ENCODE peak calls at places on chromosomes 1 and 21, in four cellular contexts. One of them, this sample, is unnamed.

GRCh38 chr1:69946935-69947334 is 258.4 kb downstream of the LRRC40 start:
- DNase-seq in hepatocyte: no peak
- DNase-seq in fibroblast of lung: no peak
- DNase-seq in right lobe of liver: no peak
- DNase-seq in this sample: no peak

GRCh38 chr1:9066945-9067807 is 2.3 kb downstream of the SLC2A5 start:
- DNase-seq in right lobe of liver: no peak
- DNase-seq in fibroblast of lung: peak
- DNase-seq in hepatocyte: no peak
- DNase-seq in this sample: peak

GRCh38 chr1:116122955-116123757 is 12.0 kb downstream of the MAB21L3 start:
- DNase-seq in hepatocyte: peak
- DNase-seq in right lobe of liver: peak
- DNase-seq in fibroblast of lung: peak
- DNase-seq in this sample: peak

GRCh38 chr1:90067194-90067593 is 72.3 kb downstream of the ZNF326 start:
- DNase-seq in hepatocyte: peak
- DNase-seq in right lobe of liver: no peak
- DNase-seq in fibroblast of lung: no peak
- DNase-seq in this sample: no peak

GRCh38 chr1:1911390-1912041 is 3.5 kb upstream of the CALML6 start:
- DNase-seq in hepatocyte: peak
- DNase-seq in fibroblast of lung: no peak
- DNase-seq in right lobe of liver: no peak
- DNase-seq in this sample: no peak

GRCh38 chr1:111723091-111723806 is 15.9 kb downstream of the INKA2 start:
- DNase-seq in right lobe of liver: no peak
- DNase-seq in fibroblast of lung: no peak
- DNase-seq in hepatocyte: no peak
- DNase-seq in this sample: no peak

GRCh38 chr1:23657659-23658275 is 33.8 kb upstream of the RPL11 start:
- DNase-seq in fibroblast of lung: peak
- DNase-seq in right lobe of liver: no peak
- DNase-seq in hepatocyte: peak
- DNase-seq in this sample: no peak

GRCh38 chr21:26850116-26850643 is 5.0 kb upstream of the ADAMTS1 start:
- DNase-seq in right lobe of liver: no peak
- DNase-seq in fibroblast of lung: peak
- DNase-seq in hepatocyte: peak
- DNase-seq in this sample: no peak

GRCh38 chr1:203839081-203839480 is 22.3 kb upstream of the SNRPE start:
- DNase-seq in hepatocyte: no peak
- DNase-seq in right lobe of liver: no peak
- DNase-seq in fibroblast of lung: peak
- DNase-seq in this sample: peak

GRCh38 chr1:56644064-56644940 is 812 bp upstream of the PRKAA2 start:
- DNase-seq in hepatocyte: peak
- DNase-seq in right lobe of liver: no peak
- DNase-seq in fibroblast of lung: peak
- DNase-seq in this sample: peak

GRCh38 chr1:109805486-109806180 is 41.9 kb upstream of the EPS8L3 start:
- DNase-seq in fibroblast of lung: no peak
- DNase-seq in hepatocyte: no peak
- DNase-seq in right lobe of liver: peak
- DNase-seq in this sample: no peak

GRCh38 chr1:172938676-172939075 is 112.1 kb downstream of the TNFSF18 start:
- DNase-seq in hepatocyte: no peak
- DNase-seq in right lobe of liver: no peak
- DNase-seq in fibroblast of lung: peak
- DNase-seq in this sample: no peak

GRCh38 chr1:204782118-204782700 is 88.5 kb upstream of the NFASC start:
- DNase-seq in right lobe of liver: no peak
- DNase-seq in fibroblast of lung: no peak
- DNase-seq in hepatocyte: no peak
- DNase-seq in this sample: no peak

GRCh38 chr1:154014154-154014910 is 23.8 kb downstream of the RPS27 start:
- DNase-seq in fibroblast of lung: peak
- DNase-seq in right lobe of liver: no peak
- DNase-seq in hepatocyte: no peak
- DNase-seq in this sample: peak

GRCh38 chr1:209835782-209836298 is 8.1 kb downstream of the UTP25 start:
- DNase-seq in fibroblast of lung: peak
- DNase-seq in hepatocyte: no peak
- DNase-seq in right lobe of liver: no peak
- DNase-seq in this sample: peak

GRCh38 chr1:157540852-157541251 is 11.5 kb downstream of the FCRL5 start:
- DNase-seq in fibroblast of lung: no peak
- DNase-seq in right lobe of liver: no peak
- DNase-seq in hepatocyte: no peak
- DNase-seq in this sample: no peak

GRCh38 chr1:157539568-157539967 is 12.7 kb downstream of the FCRL5 start:
- DNase-seq in hepatocyte: no peak
- DNase-seq in fibroblast of lung: no peak
- DNase-seq in right lobe of liver: no peak
- DNase-seq in this sample: no peak

GRCh38 chr1:157540160-157540748 is 12.1 kb downstream of the FCRL5 start:
- DNase-seq in hepatocyte: no peak
- DNase-seq in right lobe of liver: no peak
- DNase-seq in fibroblast of lung: no peak
- DNase-seq in this sample: no peak

DNA sequence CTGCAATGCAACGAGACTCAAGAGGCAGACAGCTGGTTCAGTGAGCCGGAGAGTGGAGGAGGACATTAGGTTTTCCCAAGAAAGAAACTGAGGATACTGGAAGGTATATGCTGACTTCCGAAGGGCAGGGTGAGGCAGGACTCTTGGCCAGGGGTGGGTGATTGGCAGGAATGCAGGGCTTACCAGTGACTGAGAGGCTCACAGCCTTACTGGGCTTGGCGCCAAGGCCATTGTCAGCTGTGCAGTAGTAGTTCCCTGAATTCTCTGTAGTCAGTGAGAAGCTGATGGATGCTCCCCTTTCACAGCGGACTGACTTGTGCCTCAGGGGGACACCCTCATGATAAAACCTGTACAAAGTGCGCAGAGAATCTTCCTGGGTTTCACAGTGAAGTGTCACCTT is 9.6 kb downstream of the FCRL5 start:
- DNase-seq in hepatocyte: no peak
- DNase-seq in right lobe of liver: no peak
- DNase-seq in fibroblast of lung: no peak
- DNase-seq in this sample: no peak
- H3K4me3 ChIP-seq in hepatocyte: no peak
- H3K4me3 ChIP-seq in right lobe of liver: no peak
- H3K4me3 ChIP-seq in fibroblast of lung: no peak
- H3K4me3 ChIP-seq in this sample: no peak

DNA sequence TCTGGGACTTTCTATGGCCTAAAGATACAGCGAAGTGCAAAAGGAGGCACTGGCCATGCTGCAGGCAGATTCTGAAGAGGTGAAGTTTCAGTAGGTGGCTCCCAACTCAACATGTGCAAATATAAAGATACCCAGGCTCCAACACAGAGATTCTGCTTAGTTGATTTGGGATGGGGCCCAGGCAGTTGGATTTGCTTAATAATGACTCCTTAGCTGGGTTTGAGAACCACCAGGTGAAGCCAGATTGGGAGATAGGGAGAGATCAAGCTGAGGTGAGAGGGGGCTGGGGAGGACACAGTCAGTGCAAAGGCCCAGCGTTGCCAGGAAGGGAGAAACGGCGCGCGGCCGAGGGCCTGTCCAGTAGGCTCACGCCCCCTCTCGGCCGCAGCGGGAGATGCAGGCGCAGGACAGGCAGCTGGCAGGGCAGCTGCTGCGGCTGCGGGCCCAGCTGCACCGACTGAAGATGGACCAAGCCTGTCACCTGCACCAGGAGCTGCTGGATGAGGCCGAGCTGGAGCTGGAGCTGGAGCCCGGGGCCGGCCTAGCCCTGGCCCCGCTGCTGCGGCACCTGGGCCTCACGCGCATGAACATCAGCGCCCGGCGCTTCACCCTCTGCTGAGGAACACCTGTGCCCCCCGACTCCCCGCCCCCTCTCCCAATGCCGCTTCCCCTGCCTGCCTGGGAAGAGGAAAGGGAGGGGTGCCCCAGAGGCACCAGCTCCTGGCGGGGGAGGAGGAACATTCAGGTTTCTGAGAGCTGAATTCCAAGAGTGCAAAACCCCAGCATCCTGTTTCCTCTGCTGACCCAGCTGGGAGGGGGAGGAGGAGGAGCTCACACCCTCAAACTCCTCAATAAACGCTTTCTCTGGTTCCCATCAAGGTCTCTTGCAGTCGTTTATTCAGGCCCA is 1.2 kb downstream of the FAM167B start:
- DNase-seq in hepatocyte: peak
- DNase-seq in right lobe of liver: peak
- DNase-seq in fibroblast of lung: peak
- DNase-seq in this sample: no peak
- H3K4me3 ChIP-seq in hepatocyte: no peak
- H3K4me3 ChIP-seq in right lobe of liver: no peak
- H3K4me3 ChIP-seq in fibroblast of lung: no peak
- H3K4me3 ChIP-seq in this sample: no peak

GRCh38 chr1:186682721-186683120 is 2.5 kb upstream of the PTGS2 start:
- DNase-seq in hepatocyte: peak
- DNase-seq in right lobe of liver: no peak
- DNase-seq in fibroblast of lung: peak
- DNase-seq in this sample: no peak

GRCh38 chr1:186680031-186681012 is at the start of gene PTGS2:
- DNase-seq in fibroblast of lung: peak
- DNase-seq in right lobe of liver: peak
- DNase-seq in hepatocyte: peak
- DNase-seq in this sample: peak

GRCh38 chr1:186681136-186681535 is 913 bp upstream of the PTGS2 start:
- DNase-seq in hepatocyte: no peak
- DNase-seq in fibroblast of lung: peak
- DNase-seq in right lobe of liver: no peak
- DNase-seq in this sample: no peak

GRCh38 chr1:186683637-186684410 is 3.6 kb upstream of the PTGS2 start:
- DNase-seq in hepatocyte: no peak
- DNase-seq in fibroblast of lung: no peak
- DNase-seq in right lobe of liver: no peak
- DNase-seq in this sample: no peak

DNA sequence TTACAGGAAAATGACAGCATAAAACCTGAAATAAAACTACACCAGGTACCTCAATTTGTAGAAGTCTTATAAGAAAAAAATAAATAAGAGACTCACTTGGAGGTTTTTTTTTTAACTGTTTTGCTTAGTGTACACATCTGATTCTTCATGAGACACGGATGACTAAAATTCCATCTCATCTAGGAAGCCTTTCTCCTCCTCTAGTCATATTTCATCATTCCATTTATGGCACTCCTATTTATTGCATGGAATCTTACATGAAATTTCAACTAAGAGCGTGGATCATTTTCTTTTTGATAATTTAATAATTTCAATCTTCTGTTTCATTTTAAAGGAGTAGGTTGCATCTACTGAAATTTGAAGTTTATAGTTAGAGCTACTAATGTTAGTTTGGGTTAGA is 1.6 kb upstream of the PTGS2 start:
- DNase-seq in hepatocyte: no peak
- DNase-seq in right lobe of liver: no peak
- DNase-seq in fibroblast of lung: peak
- DNase-seq in this sample: no peak
- H3K4me3 ChIP-seq in hepatocyte: no peak
- H3K4me3 ChIP-seq in right lobe of liver: no peak
- H3K4me3 ChIP-seq in fibroblast of lung: peak
- H3K4me3 ChIP-seq in this sample: peak

GRCh38 chr1:20487236-20487590 is 1.2 kb upstream of the CAMK2N1 start:
- DNase-seq in hepatocyte: no peak
- DNase-seq in right lobe of liver: no peak
- DNase-seq in fibroblast of lung: no peak
- DNase-seq in this sample: no peak
- H3K4me3 ChIP-seq in hepatocyte: no peak
- H3K4me3 ChIP-seq in right lobe of liver: no peak
- H3K4me3 ChIP-seq in fibroblast of lung: no peak
- H3K4me3 ChIP-seq in this sample: no peak

GRCh38 chr1:35577071-35577998 is 4.2 kb downstream of the TFAP2E start:
- DNase-seq in right lobe of liver: no peak
- DNase-seq in hepatocyte: no peak
- DNase-seq in fibroblast of lung: no peak
- DNase-seq in this sample: no peak
- H3K4me3 ChIP-seq in right lobe of liver: peak
- H3K4me3 ChIP-seq in hepatocyte: peak
- H3K4me3 ChIP-seq in fibroblast of lung: no peak
- H3K4me3 ChIP-seq in this sample: no peak

This sample was measured in skeletal muscle cell.